ENCODE peak calls at places on chromosomes 13 and 19, in eight cellular contexts. T is AG04450; C is osteoblast; B is stimulated activated CD8-positive, alpha-beta memory T cell treated with anti-CD3 and anti-CD28 coated beads, Interleukin-7, amount 100 ng/mL, for 1 hour; Q is RPMI8226; J is right lobe of liver; I is pons; F is C1 segment of cervical spinal cord. X is an unnamed sample.
A peak's percentile ranks its signal among the peaks of the same experiment; 100 is the strongest.

GRCh38 chr13:97189943-97190342 is 32.2 kb upstream of the MBNL2 start:
- DNase-seq in T (no peak), C (no peak), B (no peak), Q (no peak), J (no peak), I (no peak), F (peak; percentile 14), X (no peak)

GRCh38 chr13:84985860-84986259 is 813.4 kb downstream of the SLITRK6 start:
- DNase-seq in T (no peak), C (no peak), B (no peak), Q (no peak), J (no peak), I (no peak), F (no peak), X (no peak)

GRCh38 chr19:6056801-6057650 is 53.3 kb downstream of the RFX2 start:
- DNase-seq in T (peak; percentile 65), C (peak; percentile 96), B (no peak), Q (peak; percentile 41), J (no peak), I (peak; percentile 68), F (peak; percentile 75), X (no peak)

GRCh38 chr13:45702869-45703391 is 810 bp downstream of the CBY2 start:
- DNase-seq in T (no peak), C (no peak), B (no peak), Q (no peak), J (no peak), I (no peak), F (no peak), X (no peak)

GRCh38 chr19:28482221-28482620 is 730.7 kb downstream of the UQCRFS1 start:
- DNase-seq in T (no peak), C (no peak), B (no peak), Q (no peak), J (no peak), I (no peak), F (no peak), X (no peak)

GRCh38 chr19:3625996-3626472 is 556 bp downstream of the CACTIN start:
- DNase-seq in T (no peak), C (peak; percentile 93), B (no peak), Q (no peak), J (no peak), I (no peak), F (no peak), X (no peak)

GRCh38 chr19:44993926-44994537 is 7.2 kb upstream of the RELB start:
- DNase-seq in T (no peak), C (peak; percentile 77), B (no peak), Q (no peak), J (no peak), I (no peak), F (no peak), X (no peak)

GRCh38 chr13:30147380-30147779 is 160.0 kb downstream of the KATNAL1 start:
- DNase-seq in T (no peak), C (no peak), B (no peak), Q (no peak), J (no peak), I (no peak), F (no peak), X (no peak)

GRCh38 chr19:5947435-5947834 is 30.5 kb downstream of the RANBP3 start:
- DNase-seq in T (no peak), C (peak; percentile 92), B (no peak), Q (no peak), J (peak; percentile 70), I (peak; percentile 94), F (peak; percentile 53), X (no peak)

GRCh38 chr19:55228403-55229031 is at the start of gene TMEM86B:
- DNase-seq in T (no peak), C (peak; percentile 77), B (no peak), Q (no peak), J (peak; percentile 84), I (no peak), F (no peak), X (no peak)

GRCh38 chr19:3366104-3366760 is at the start of gene NFIC:
- DNase-seq in T (no peak), C (peak; percentile 99), B (no peak), Q (peak; percentile 83), J (peak; percentile 86), I (no peak), F (peak; percentile 53), X (no peak)

GRCh38 chr19:48660854-48661731 is 11.7 kb downstream of the NTN5 start:
- DNase-seq in T (no peak), C (peak; percentile 99), B (peak; percentile 42), Q (peak; percentile 80), J (peak; percentile 75), I (peak; percentile 95), F (peak; percentile 54), X (peak; percentile 93)

GRCh38 chr19:3603121-3603841 is 3.4 kb downstream of the TBXA2R start:
- DNase-seq in T (no peak), C (no peak), B (no peak), Q (no peak), J (no peak), I (no peak), F (no peak), X (no peak)

GRCh38 chr13:29339386-29340272 is 255.9 kb downstream of the SLC7A1 start:
- DNase-seq in T (no peak), C (no peak), B (no peak), Q (no peak), J (no peak), I (no peak), F (no peak), X (no peak)

GRCh38 chr19:14916848-14917247 is 24.4 kb upstream of the OR7C2 start:
- DNase-seq in T (no peak), C (no peak), B (no peak), Q (peak; percentile 26), J (no peak), I (no peak), F (no peak), X (no peak)

GRCh38 chr13:24854311-24854710 is 90.3 kb downstream of the RNF17 start:
- DNase-seq in T (no peak), C (no peak), B (no peak), Q (no peak), J (no peak), I (no peak), F (no peak), X (no peak)

GRCh38 chr19:940591-941291 is 14.9 kb downstream of the ARID3A start:
- DNase-seq in T (peak; percentile 49), C (peak; percentile 98), B (peak; percentile 44), Q (peak; percentile 96), J (peak; percentile 94), I (peak; percentile 80), F (peak; percentile 36), X (no peak)

X was measured in MM.1S.